ENCODE peak calls at places on chromosomes 6 and 20, in eight cellular contexts. P is heart right ventricle, A is BJ, T is psoas muscle, X is stomach, U is lower leg skin, R is GM13976, W is astrocyte of the spinal cord. N is an unnamed sample.

GRCh38 chr6:42239736-42240375 is 22.2 kb upstream of the MRPS10 start:
- DNase-seq in X (no peak), T (no peak), P (no peak), A (no peak), W (peak), U (no peak), R (no peak), N (peak)

GRCh38 chr20:10625641-10626040 is 48.2 kb downstream of the JAG1 start:
- DNase-seq in U (no peak), W (no peak), X (no peak), T (no peak), R (no peak), P (no peak), A (peak), N (no peak)

GRCh38 chr6:33949877-33950831 is 146.4 kb upstream of the MLN start:
- DNase-seq in X (no peak), P (no peak), R (no peak), W (no peak), T (no peak), U (no peak), A (no peak), N (no peak)

GRCh38 chr20:19786311-19786710 is 28.3 kb downstream of the RIN2 start:
- DNase-seq in A (peak), X (no peak), P (peak), R (no peak), T (peak), W (peak), U (peak), N (peak)

GRCh38 chr20:44331201-44331600 is 5.6 kb upstream of the R3HDML start:
- DNase-seq in X (no peak), P (no peak), A (no peak), U (no peak), R (no peak), T (no peak), W (no peak), N (no peak)

GRCh38 chr6:26468829-26469228 is 11.1 kb downstream of the BTN2A1 start:
- DNase-seq in P (no peak), U (no peak), T (no peak), A (no peak), W (no peak), R (no peak), X (no peak), N (no peak)

GRCh38 chr6:75098709-75099108 is 107.1 kb downstream of the COL12A1 start:
- DNase-seq in X (peak), A (peak), U (peak), P (peak), W (peak), R (no peak), T (peak), N (peak)

GRCh38 chr6:154566866-154567265 is 56.4 kb upstream of the CNKSR3 start:
- DNase-seq in A (no peak), U (no peak), X (no peak), R (no peak), T (no peak), W (no peak), P (no peak), N (no peak)

GRCh38 chr6:170516783-170517616 is 36.1 kb downstream of the PSMB1 start:
- DNase-seq in X (peak), R (peak), U (peak), W (peak), P (peak), T (peak), A (no peak), N (peak)

GRCh38 chr6:33904050-33904827 is 100.4 kb upstream of the MLN start:
- DNase-seq in X (no peak), U (no peak), R (peak), T (no peak), A (no peak), W (no peak), P (no peak), N (no peak)

GRCh38 chr20:31515775-31516107 is 1.5 kb downstream of the HM13 start:
- DNase-seq in U (no peak), X (no peak), T (no peak), R (no peak), P (no peak), W (no peak), A (no peak), N (no peak)

GRCh38 chr20:26216025-26216424 is 519.4 kb upstream of the ZNF337 start:
- DNase-seq in P (no peak), T (no peak), W (peak), A (peak), X (no peak), R (no peak), U (no peak), N (peak)

GRCh38 chr6:14924126-14925024 is 321.5 kb upstream of the JARID2 start:
- DNase-seq in T (peak), R (no peak), A (no peak), P (no peak), U (no peak), X (no peak), W (no peak), N (no peak)

GRCh38 chr20:15195378-15195777 is 858.0 kb upstream of the FLRT3 start:
- DNase-seq in U (no peak), A (no peak), P (no peak), X (no peak), W (no peak), T (no peak), R (no peak), N (no peak)

GRCh38 chr6:20092071-20092566 is 120.2 kb downstream of the MBOAT1 start:
- DNase-seq in R (no peak), W (peak), A (peak), X (no peak), U (no peak), P (no peak), T (no peak), N (peak)

GRCh38 chr20:1829531-1829930 is 65.7 kb upstream of the SIRPA start:
- DNase-seq in W (no peak), T (no peak), R (no peak), X (no peak), P (no peak), A (no peak), U (no peak), N (no peak)

GRCh38 chr20:58331961-58332551 is 22.5 kb downstream of the RAB22A start:
- DNase-seq in W (no peak), T (no peak), R (no peak), A (no peak), X (no peak), P (no peak), U (no peak), N (no peak)

GRCh38 chr6:8066108-8066507 is 1.9 kb upstream of the BLOC1S5 start:
- DNase-seq in X (no peak), U (no peak), T (no peak), P (no peak), W (no peak), A (no peak), R (no peak), N (no peak)

GRCh38 chr20:40506567-40506966 is 182.5 kb downstream of the MAFB start:
- DNase-seq in T (peak), U (peak), W (peak), P (peak), A (peak), X (peak), R (no peak), N (no peak)

GRCh38 chr6:127690092-127690491 is 113.1 kb downstream of the C6orf58 start:
- DNase-seq in T (no peak), A (no peak), R (no peak), X (no peak), P (no peak), W (peak), U (no peak), N (peak)

GRCh38 chr6:82072113-82072512 is 175.4 kb downstream of the IBTK start:
- DNase-seq in R (no peak), X (no peak), T (no peak), P (no peak), W (peak), A (no peak), U (no peak), N (no peak)

DNA sequence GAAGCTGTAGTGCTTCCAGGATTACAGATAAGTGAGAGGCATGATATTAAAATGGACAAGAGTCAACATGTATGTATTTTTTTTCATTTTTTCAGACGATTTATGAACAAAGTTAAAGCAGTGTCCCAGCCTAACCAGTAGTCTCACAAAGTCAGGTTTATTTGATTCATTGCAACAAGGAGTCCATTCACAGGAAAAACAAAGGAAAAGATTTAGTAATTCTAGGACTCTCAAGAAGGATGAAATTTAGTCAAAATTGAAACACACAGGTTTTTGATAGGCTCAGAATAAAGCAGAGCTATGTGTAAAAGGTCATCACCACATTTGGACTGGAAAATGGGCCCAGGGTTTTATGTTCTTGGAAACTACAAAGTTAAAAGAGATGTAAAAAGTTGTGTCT is 84.0 kb downstream of the ZNF133 start:
- DNase-seq in R (no peak), W (no peak), X (no peak), U (no peak), P (no peak), T (no peak), A (no peak), N (no peak)
- TF ChIP-seq CTCF in R (no peak), W (no peak), X (no peak), U (no peak), P (no peak), T (no peak), A (no peak), N (no peak)

GRCh38 chr6:145241039-145241438 is 494.3 kb downstream of the EPM2A start:
- DNase-seq in T (no peak), U (no peak), X (no peak), P (no peak), W (peak), R (no peak), A (peak), N (peak)
- TF ChIP-seq CTCF in T (no peak), U (no peak), X (no peak), P (no peak), W (no peak), R (no peak), A (no peak), N (no peak)

GRCh38 chr6:19024737-19025136 is 637.6 kb downstream of the RNF144B start:
- DNase-seq in W (peak), T (no peak), R (no peak), X (no peak), A (no peak), P (peak), U (no peak), N (peak)
- TF ChIP-seq CTCF in W (peak), T (peak), R (no peak), X (peak), A (peak), P (peak), U (no peak), N (peak)

DNA sequence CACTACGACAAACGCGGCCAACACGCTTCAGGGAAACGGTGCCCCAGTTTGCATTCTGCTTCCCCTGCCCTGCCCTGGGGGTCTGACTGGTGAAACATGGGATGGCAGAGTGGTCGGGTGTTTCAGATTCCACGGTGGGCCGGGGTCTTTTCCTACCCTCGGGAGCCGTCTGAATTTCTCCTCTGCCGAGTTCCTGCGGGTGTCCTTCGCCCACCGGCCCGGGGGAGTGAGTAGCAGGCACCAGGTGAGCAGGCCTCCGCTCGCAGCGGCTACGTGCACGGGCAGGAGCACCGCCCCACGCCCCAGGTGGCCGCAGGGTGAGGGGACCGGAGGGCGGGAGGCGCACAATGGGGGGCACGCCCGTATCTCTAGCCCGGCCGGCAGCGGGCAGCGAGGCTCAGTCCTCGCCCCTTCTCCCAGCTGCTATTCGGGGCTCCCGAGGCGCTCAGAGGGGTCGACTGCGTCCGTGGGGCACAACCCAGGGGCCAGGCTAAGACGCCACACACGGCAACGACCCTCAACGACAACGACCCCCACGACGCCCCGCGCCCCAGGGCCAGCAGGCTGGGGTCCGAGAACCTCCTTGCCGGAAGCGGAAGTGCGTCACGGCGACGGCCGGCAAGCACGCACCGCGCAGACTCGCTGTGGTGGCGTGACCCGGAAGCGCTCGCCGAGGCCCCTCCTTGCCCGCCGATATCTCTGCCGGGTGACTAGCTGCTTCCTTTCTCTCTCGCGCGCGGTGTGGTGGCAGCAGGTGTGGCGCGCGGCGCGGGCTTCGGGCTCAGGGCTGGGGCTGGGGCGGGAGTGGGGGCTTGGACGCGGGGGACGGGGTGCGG is at the start of gene RPS21:
- DNase-seq in X (peak), T (peak), U (peak), W (peak), R (peak), P (peak), A (peak), N (peak)
- TF ChIP-seq CTCF in X (peak), T (no peak), U (no peak), W (no peak), R (no peak), P (no peak), A (no peak), N (no peak)

DNA sequence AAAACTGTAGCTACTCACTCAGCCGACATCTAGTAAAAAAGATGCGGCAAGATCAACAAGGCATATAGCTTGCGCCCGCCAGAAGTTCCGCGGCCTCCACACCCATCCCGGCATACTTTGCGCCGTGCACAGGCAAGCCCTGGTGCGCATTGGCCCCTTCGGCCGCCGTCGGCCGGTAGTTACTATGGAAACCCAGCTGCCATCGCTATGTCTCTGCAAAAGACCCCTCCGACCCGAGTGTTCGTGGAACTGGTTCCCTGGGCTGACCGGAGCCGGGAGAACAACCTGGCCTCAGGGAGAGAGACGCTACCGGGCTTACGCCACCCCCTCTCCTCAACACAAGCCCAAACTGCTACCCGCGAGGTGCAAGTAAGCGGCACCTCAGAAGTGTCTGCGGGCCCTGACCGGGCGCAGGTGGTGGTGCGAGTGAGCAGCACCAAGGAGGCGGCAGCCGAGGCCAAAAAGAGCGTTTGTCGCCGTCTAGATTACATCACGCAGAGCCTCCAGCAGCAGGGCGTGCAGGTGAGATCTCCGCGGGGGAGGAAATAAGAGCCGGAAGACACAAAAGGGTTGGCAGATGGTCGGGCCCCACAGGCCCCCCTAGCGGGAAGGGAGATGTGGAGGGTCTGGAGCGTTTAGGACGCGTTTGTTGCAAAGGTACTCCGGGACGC is at the start of gene IRAK1BP1:
- DNase-seq in T (peak), R (peak), U (peak), W (peak), A (peak), X (peak), P (peak), N (peak)
- TF ChIP-seq CTCF in T (no peak), R (no peak), U (no peak), W (no peak), A (peak), X (no peak), P (no peak), N (peak)

GRCh38 chr6:143540192-143540591 is 28.7 kb upstream of the FUCA2 start:
- DNase-seq in X (no peak), P (no peak), A (no peak), W (no peak), U (no peak), R (no peak), T (no peak), N (no peak)
- TF ChIP-seq CTCF in X (no peak), P (no peak), A (no peak), W (no peak), U (no peak), R (no peak), T (no peak), N (no peak)

GRCh38 chr6:158501638-158502592 is 58.0 kb upstream of the TMEM181 start:
- DNase-seq in X (no peak), T (no peak), R (no peak), A (no peak), U (no peak), P (no peak), W (no peak), N (no peak)

GRCh38 chr6:158499601-158500000 is 60.3 kb upstream of the TMEM181 start:
- DNase-seq in R (no peak), U (no peak), T (no peak), A (no peak), P (no peak), X (no peak), W (no peak), N (no peak)

GRCh38 chr6:158502593-158502950 is 57.3 kb upstream of the TMEM181 start:
- DNase-seq in X (no peak), W (no peak), P (no peak), T (no peak), A (no peak), U (no peak), R (no peak), N (no peak)

GRCh38 chr6:158498362-158498761 is 61.5 kb upstream of the TMEM181 start:
- DNase-seq in A (no peak), R (no peak), X (no peak), U (no peak), W (no peak), P (no peak), T (no peak), N (no peak)

DNA sequence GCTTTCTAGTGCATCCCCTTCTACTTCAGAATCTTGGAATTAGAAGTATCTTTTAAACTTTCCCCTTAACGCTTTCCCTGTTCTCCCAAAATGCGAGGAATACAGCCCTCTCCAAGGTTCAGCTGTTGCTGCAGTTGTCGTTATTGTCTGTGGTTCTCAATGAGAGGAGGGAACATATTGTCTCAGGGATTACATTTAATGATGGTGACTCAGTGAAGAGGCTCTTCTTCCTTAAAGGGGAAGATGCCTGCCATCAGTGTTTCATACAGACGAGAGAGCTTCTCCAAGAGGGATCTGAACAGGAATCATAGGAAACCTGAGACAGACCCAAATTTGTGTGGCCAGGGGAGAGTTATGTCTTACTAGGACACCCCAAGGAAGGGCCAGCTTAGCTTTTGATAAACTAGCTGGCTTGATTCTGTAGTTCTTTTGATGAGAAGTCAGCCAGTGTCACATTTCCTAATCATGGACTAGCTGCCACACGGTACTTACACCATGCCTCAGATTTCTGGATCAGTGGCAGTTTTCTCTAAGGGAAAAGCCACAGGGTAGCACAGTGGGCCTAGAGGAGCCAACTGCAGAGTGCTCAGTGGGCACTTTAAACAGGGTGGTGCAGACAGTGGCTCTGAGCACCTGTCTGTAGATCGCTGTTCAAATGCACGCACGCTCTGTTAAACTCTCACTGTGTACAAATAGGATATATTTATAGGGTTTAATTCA is 59.7 kb upstream of the TMEM181 start:
- DNase-seq in U (no peak), T (no peak), A (peak), P (no peak), W (peak), X (no peak), R (no peak), N (peak)
- TF ChIP-seq CTCF in U (no peak), T (no peak), A (no peak), P (no peak), W (no peak), X (no peak), R (no peak), N (no peak)

N was measured in HFFc6.